ENCODE peak calls at places on chromosomes 4 and X, in eight cellular contexts. B, C, D, R, G, Q, A and K are unnamed samples.
A peak's percentile ranks its signal among the peaks of the same experiment; 100 is the strongest.

GRCh38 chrX:18271725-18272124 is 51.0 kb upstream of the BEND2 start:
- DNase-seq in G (no peak), R (no peak), B (no peak), D (no peak), C (no peak), A (no peak), Q (no peak), K (no peak)

GRCh38 chrX:12372111-12372510 is 233.8 kb downstream of the FRMPD4 start:
- DNase-seq in D (no peak), A (no peak), B (no peak), Q (peak; percentile 84), G (no peak), R (peak; percentile 47), C (no peak), K (no peak)

GRCh38 chrX:150704030-150704613 is 10.9 kb downstream of the MTMR1 start:
- DNase-seq in G (peak; percentile 29), R (peak; percentile 70), A (no peak), Q (peak; percentile 67), D (no peak), B (no peak), C (no peak), K (no peak)

GRCh38 chr4:112058433-112058832 is 86.8 kb upstream of the FAM241A start:
- DNase-seq in G (no peak), D (no peak), Q (no peak), B (no peak), C (no peak), R (no peak), A (no peak), K (no peak)

GRCh38 chr4:8540072-8540471 is 40.1 kb upstream of the GPR78 start:
- DNase-seq in R (no peak), B (no peak), C (peak; percentile 26), D (peak; percentile 40), G (no peak), A (peak; percentile 27), Q (no peak), K (no peak)

GRCh38 chr4:76738081-76738931 is 159.6 kb downstream of the SOWAHB start:
- DNase-seq in C (no peak), Q (no peak), B (no peak), G (no peak), A (peak; percentile 76), D (no peak), R (peak; percentile 76), K (no peak)

GRCh38 chr4:6768539-6768905 is 14.0 kb upstream of the KIAA0232 start:
- DNase-seq in Q (peak; percentile 57), G (no peak), B (no peak), C (no peak), A (no peak), D (peak; percentile 58), R (no peak), K (no peak)

GRCh38 chr4:152100378-152101201 is 339.8 kb upstream of the GATB start:
- DNase-seq in Q (peak; percentile 80), B (peak; percentile 65), G (peak; percentile 12), D (no peak), A (no peak), R (no peak), C (peak; percentile 94), K (no peak)

GRCh38 chrX:140762061-140762460 is 52.5 kb downstream of the LINC00632 start:
- DNase-seq in R (peak; percentile 85), B (peak; percentile 1), C (peak; percentile 23), G (peak; percentile 59), Q (peak; percentile 73), D (no peak), A (peak; percentile 61), K (peak; percentile 74)

GRCh38 chr4:70452946-70453345 is 19.1 kb upstream of the MUC7 start:
- DNase-seq in G (no peak), B (no peak), D (no peak), C (no peak), Q (no peak), A (no peak), R (no peak), K (no peak)

GRCh38 chr4:163525982-163526381 is 31.5 kb downstream of the TMA16 start:
- DNase-seq in G (no peak), Q (no peak), C (no peak), A (no peak), B (no peak), R (no peak), D (no peak), K (no peak)

GRCh38 chrX:97328853-97329252 is 445.1 kb downstream of the RPA4 start:
- DNase-seq in R (no peak), Q (peak; percentile 78), G (no peak), A (no peak), C (no peak), D (no peak), B (no peak), K (no peak)

GRCh38 chrX:112614640-112615039 is 65.1 kb downstream of the LHFPL1 start:
- DNase-seq in D (no peak), Q (no peak), R (peak; percentile 61), A (no peak), C (no peak), G (no peak), B (no peak), K (peak; percentile 74)

GRCh38 chrX:119500061-119500800 is 32.0 kb downstream of the SLC25A5 start:
- DNase-seq in Q (no peak), D (no peak), A (peak; percentile 9), C (no peak), G (no peak), R (no peak), B (no peak), K (no peak)

GRCh38 chr4:143581331-143581961 is 67.9 kb downstream of the SMARCA5 start:
- DNase-seq in C (no peak), B (no peak), Q (no peak), A (no peak), G (no peak), D (no peak), R (no peak), K (no peak)

GRCh38 chr4:78569291-78569821 is 17.8 kb downstream of the ANXA3 start:
- DNase-seq in D (no peak), A (no peak), G (peak; percentile 13), B (no peak), C (no peak), R (peak; percentile 83), Q (peak; percentile 92), K (no peak)

GRCh38 chrX:70174754-70175153 is 2.5 kb upstream of the DGAT2L6 start:
- DNase-seq in G (no peak), D (no peak), R (no peak), Q (peak; percentile 48), B (no peak), A (no peak), C (no peak), K (no peak)

GRCh38 chrX:70171636-70172035 is 5.6 kb upstream of the DGAT2L6 start:
- DNase-seq in A (no peak), B (no peak), G (no peak), R (no peak), Q (peak; percentile 39), C (no peak), D (no peak), K (peak; percentile 99)

GRCh38 chrX:70172964-70173363 is 4.3 kb upstream of the DGAT2L6 start:
- DNase-seq in R (no peak), G (no peak), A (no peak), D (no peak), Q (no peak), C (no peak), B (no peak), K (peak; percentile 42)

GRCh38 chrX:70169281-70169680 is 8.0 kb upstream of the DGAT2L6 start:
- DNase-seq in R (no peak), A (no peak), C (no peak), D (no peak), B (no peak), Q (peak; percentile 7), G (no peak), K (no peak)

GRCh38 chrX:70172226-70172625 is 5.1 kb upstream of the DGAT2L6 start:
- DNase-seq in D (no peak), R (no peak), Q (peak; percentile 15), C (no peak), A (no peak), B (no peak), G (no peak), K (peak; percentile 74)
- H3K9me3 ChIP-seq in D (no peaks in the 10 kb centered on the region), R (no peaks in the 10 kb centered on the region), Q (no peaks in the 10 kb centered on the region), C (no peaks in the 10 kb centered on the region), A (no peaks in the 10 kb centered on the region), B (no peaks in the 10 kb centered on the region), G (no peaks in the 10 kb centered on the region), K (no peaks in the 10 kb centered on the region)

DNA sequence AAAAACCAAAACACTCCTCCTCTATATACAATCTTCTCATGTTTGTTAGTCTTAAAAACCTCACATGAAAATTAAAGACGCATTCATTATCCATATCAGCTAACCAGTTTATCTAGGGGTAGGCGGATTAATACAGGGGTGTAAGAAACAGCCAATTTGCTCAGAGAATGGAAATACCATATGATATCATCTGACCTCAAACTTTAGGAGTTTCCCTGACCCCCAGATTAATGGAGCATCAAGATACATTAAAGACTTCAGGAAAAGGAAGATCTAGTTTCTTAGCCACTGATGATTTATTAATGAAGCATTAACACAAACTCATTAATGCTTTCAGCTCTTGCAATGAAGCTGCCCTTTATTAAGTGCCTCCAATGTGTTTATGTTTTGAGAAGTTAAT is 67.5 kb downstream of the CAMK2D start:
- DNase-seq in C (no peak), R (no peak), G (no peak), Q (no peak), D (no peak), A (no peak), B (no peak), K (no peak)
- H3K4me1 ChIP-seq in C (peaks cover 22% of the 10 kb centered on the region), R (peaks cover 35% of the 10 kb centered on the region), G (no peaks in the 10 kb centered on the region), Q (peaks cover 9% of the 10 kb centered on the region), D (peaks cover 10% of the 10 kb centered on the region), A (no peaks in the 10 kb centered on the region), B (peaks cover 12% of the 10 kb centered on the region), K (peaks cover 22% of the 10 kb centered on the region)

GRCh38 chr4:139719381-139720101 is 53.9 kb downstream of the MGST2 start:
- DNase-seq in C (no peak), B (no peak), A (peak; percentile 64), R (no peak), G (no peak), D (no peak), Q (no peak), K (no peak)
- H3K4me3 ChIP-seq in C (no peak overlapping the region), B (no peak overlapping the region), A (no peak overlapping the region), R (no peak overlapping the region), G (no peak overlapping the region), D (no peak overlapping the region), Q (no peak overlapping the region), K (no peak overlapping the region)

GRCh38 chrX:65575024-65575423 is 40.4 kb upstream of the LAS1L start:
- DNase-seq in D (no peak), A (no peak), C (no peak), R (no peak), B (no peak), Q (peak; percentile 24), G (no peak), K (no peak)
- H3K9me3 ChIP-seq in D (no peaks in the 10 kb centered on the region), A (no peaks in the 10 kb centered on the region), C (no peaks in the 10 kb centered on the region), R (no peaks in the 10 kb centered on the region), B (no peaks in the 10 kb centered on the region), Q (no peaks in the 10 kb centered on the region), G (no peaks in the 10 kb centered on the region), K (no peaks in the 10 kb centered on the region)